ENCODE peak calls at places on chromosomes 6 and 20, in seven cellular contexts. O is brain microvascular endothelial cell, R is tibial artery, S is IMR-90, N is AG04450, C is body of pancreas, Y is cardiac fibroblast. K is an unnamed sample.

GRCh38 chr6:156963712-156964700 is 186.8 kb downstream of the ARID1B start:
- DNase-seq in O (peak; percentile 74), R (no peak), S (peak; percentile 63), N (no peak), C (no peak), Y (peak; percentile 56), K (no peak)

GRCh38 chr6:33828452-33828763 is 24.6 kb upstream of the MLN start:
- DNase-seq in O (no peak), R (no peak), S (no peak), N (no peak), C (no peak), Y (no peak), K (no peak)

GRCh38 chr6:90413867-90414266 is 117.2 kb upstream of the BACH2 start:
- DNase-seq in O (no peak), R (no peak), S (peak; percentile 12), N (no peak), C (no peak), Y (no peak), K (no peak)

GRCh38 chr20:38121741-38122140 is 43.3 kb downstream of the TGM2 start:
- DNase-seq in O (no peak), R (no peak), S (no peak), N (no peak), C (no peak), Y (no peak), K (no peak)

GRCh38 chr6:28875348-28875747 is 48.4 kb downstream of the TRIM27 start:
- DNase-seq in O (no peak), R (no peak), S (no peak), N (no peak), C (no peak), Y (no peak), K (no peak)

GRCh38 chr6:113813207-113813606 is 43.9 kb upstream of the MARCKS start:
- DNase-seq in O (peak; percentile 59), R (no peak), S (peak; percentile 86), N (no peak), C (no peak), Y (peak; percentile 59), K (peak; percentile 75)

GRCh38 chr6:30682181-30683117 is 4.0 kb downstream of the PPP1R18 start:
- DNase-seq in O (peak; percentile 88), R (peak; percentile 93), S (peak; percentile 95), N (no peak), C (peak; percentile 47), Y (peak; percentile 82), K (peak; percentile 62)

GRCh38 chr6:30260036-30260504 is 46.9 kb upstream of the TRIM26 start:
- DNase-seq in O (no peak), R (no peak), S (no peak), N (no peak), C (no peak), Y (no peak), K (no peak)

GRCh38 chr6:157575436-157576145 is 194.6 kb downstream of the ZDHHC14 start:
- DNase-seq in O (no peak), R (no peak), S (no peak), N (no peak), C (no peak), Y (no peak), K (no peak)

GRCh38 chr6:163120223-163120622 is 294.3 kb upstream of the QKI start:
- DNase-seq in O (no peak), R (no peak), S (no peak), N (no peak), C (no peak), Y (no peak), K (no peak)
- TF ChIP-seq CTCF in O (peak; percentile 15), R (no peak), S (no peak), N (no peak), C (no peak), Y (no peak), K (no peak)

DNA sequence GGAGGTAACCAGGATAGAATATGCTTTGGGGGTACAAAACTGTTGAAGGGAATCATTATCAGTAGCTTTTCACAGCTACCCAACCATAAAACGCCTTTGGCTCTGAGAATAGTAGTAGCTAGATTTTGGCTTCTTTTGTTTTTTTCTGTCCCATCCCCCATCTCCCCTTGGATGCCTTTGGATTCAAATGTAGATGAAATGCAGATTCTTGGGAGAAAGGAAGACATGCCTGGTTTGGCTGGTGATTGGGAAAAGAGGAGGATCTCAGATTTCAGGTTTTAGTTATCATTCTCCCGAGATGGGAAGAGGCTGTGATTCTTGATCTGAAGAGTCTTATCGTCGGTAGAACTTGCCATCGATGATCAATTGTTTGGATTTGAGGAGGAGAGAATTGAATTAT is 3.5 kb upstream of the CDYL start:
- DNase-seq in O (no peak), R (no peak), S (no peak), N (no peak), C (no peak), Y (no peak), K (no peak)
- H3K4me3 ChIP-seq in O (no peak overlapping the region), R (no peak overlapping the region), S (no peak overlapping the region), N (no peak overlapping the region), C (no peak overlapping the region), Y (no peak overlapping the region), K (no peak overlapping the region)

GRCh38 chr20:23357767-23358562 is 4.0 kb upstream of the GZF1 start:
- DNase-seq in O (peak; percentile 100), R (peak; percentile 100), S (peak; percentile 99), N (peak; percentile 97), C (peak; percentile 100), Y (peak; percentile 100), K (peak; percentile 99)
- TF ChIP-seq CTCF in O (no peak), R (peak; percentile 13), S (peak; percentile 5), N (no peak), C (no peak), Y (no peak), K (no peak)

DNA sequence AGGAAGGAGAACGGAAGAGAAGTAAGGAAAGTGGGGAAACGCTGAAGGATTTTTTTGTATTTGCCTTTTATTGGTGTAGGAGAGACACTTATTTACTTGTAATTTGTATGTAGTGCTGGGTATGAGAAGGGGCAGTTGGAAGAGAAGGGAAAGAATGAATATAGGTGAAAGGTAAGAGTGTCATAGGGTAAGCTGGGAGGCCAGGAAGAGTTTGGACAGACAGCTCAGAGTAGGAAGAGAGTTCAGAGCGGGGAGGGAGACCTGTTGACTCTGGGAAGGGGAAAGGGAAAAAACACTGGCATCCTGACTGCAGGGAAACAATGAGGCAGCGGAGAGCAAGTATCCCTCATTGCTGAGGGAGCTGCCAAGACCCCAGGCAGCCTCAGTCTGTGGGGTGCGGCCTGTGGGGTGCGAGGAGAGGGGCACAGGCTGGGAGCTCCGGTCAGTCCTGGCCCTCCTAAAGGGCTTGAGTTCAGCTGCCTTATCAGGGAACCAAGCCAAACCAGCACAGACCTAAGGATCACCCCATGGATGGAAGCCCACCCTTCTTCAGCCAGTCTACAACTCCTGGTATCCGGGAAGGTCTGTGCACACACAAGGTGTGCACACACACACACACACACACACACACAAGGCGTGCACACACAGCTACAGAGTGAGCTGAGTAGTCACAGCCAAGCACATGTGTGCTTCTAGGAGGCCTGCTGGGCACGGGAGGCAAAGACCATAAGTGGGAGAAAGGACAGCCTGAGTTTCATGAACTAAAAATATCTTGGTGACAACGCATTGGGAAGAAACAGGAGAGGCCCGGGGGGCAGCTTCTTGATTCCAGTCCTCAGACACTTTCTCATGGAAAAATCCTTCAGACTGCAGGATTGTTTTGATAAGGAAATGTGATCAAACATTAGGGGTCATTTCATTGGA is 2.9 kb downstream of the TRAF3IP2 start:
- DNase-seq in O (peak; percentile 34), R (peak; percentile 89), S (peak; percentile 85), N (no peak), C (no peak), Y (peak; percentile 77), K (no peak)
- H3K4me3 ChIP-seq in O (peak overlapping the region; percentile 23), R (peak overlapping the region; percentile 0), S (no peak overlapping the region), N (peak overlapping the region; percentile 31), C (no peak overlapping the region), Y (peak overlapping the region; percentile 1), K (peak overlapping the region; percentile 4)

GRCh38 chr20:56422131-56422823 is 10.2 kb downstream of the CASS4 start:
- DNase-seq in O (peak; percentile 79), R (peak; percentile 20), S (peak; percentile 88), N (peak; percentile 51), C (no peak), Y (peak; percentile 76), K (peak; percentile 84)
- TF ChIP-seq CTCF in O (peak; percentile 25), R (no peak), S (peak; percentile 34), N (no peak), C (no peak), Y (no peak), K (peak; percentile 25)

DNA sequence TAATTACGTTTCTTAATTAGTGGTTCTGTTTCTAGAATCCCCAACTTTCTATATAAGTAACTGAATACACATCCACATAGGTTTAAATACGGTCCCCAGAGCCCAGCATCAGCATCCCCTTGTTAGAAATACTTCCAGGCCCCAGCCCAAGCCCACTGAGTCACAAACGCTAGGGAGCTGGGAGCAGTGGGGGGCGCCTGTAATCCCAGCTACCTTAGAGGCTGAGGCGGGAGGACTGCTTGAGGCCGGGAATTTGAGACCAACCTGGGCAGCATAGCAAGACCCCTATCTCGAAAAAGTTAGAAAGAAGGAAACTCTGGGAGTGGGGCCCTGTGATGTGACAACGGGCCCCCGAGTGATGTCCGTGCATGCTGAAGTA is 1.3 kb upstream of the PPP1R3G start:
- DNase-seq in O (no peak), R (no peak), S (no peak), N (no peak), C (no peak), Y (no peak), K (no peak)
- H3K4me3 ChIP-seq in O (no peak overlapping the region), R (peak overlapping the region; percentile 65), S (no peak overlapping the region), N (no peak overlapping the region), C (no peak overlapping the region), Y (no peak overlapping the region), K (no peak overlapping the region)

DNA sequence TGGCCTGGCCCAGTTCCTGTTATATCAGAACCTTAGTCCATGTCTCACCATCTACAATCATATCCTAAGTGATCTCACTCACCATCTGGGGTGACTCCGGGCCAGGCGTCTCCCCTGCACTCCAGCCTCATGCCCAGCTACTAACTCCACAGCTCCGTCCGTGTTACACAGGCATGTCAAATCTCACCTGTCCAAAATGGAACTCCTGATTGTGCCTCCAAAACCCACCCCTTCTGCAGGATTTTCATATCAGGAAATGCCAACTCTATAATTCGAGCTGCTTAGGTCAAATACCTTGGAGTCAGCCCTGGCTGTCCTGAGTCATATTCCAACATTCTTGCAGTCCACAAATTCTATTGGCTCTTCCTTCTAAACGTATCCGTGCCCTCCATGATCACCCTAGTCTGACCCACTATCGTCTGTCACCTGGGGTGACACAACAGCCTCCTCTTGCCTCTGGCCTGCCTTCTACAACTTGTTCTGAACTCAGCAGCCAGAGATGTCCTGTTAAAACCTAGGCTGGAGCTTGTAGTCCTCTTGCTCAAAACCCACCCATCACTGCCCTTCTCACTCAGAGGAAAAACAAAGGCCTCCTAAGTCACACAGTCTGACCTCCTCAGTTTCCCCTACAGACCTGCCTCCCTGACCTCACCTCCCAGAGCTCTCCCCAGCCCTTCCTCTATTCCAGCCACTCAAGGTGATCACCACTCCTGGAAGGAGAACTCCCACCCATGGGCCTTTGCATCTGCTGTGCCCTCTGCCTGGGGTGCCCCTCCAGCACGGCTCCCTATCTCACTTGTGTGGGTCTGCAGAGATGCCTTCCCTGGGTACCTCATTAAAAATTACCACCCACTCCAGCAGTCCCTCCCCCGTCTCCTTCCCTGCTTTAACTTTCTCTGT is 85.3 kb upstream of the SIRPA start:
- DNase-seq in O (peak; percentile 51), R (peak; percentile 45), S (peak; percentile 77), N (no peak), C (no peak), Y (peak; percentile 29), K (no peak)
- TF ChIP-seq CTCF in O (no peak), R (no peak), S (no peak), N (no peak), C (no peak), Y (no peak), K (no peak)

GRCh38 chr20:53738039-53738944 is 144.7 kb upstream of the ZNF217 start:
- DNase-seq in O (peak; percentile 57), R (no peak), S (peak; percentile 90), N (peak; percentile 36), C (peak; percentile 81), Y (peak; percentile 87), K (peak; percentile 36)
- H3K4me3 ChIP-seq in O (peak overlapping the region; percentile 12), R (no peak overlapping the region), S (peak overlapping the region; percentile 22), N (no peak overlapping the region), C (no peak overlapping the region), Y (no peak overlapping the region), K (no peak overlapping the region)

K was measured in astrocyte of the cerebellum.